ENCODE peak calls at places on chromosome 3, in four cellular contexts. One of them, this sample, is unnamed.

GRCh38 chr3:48686538-48687219 is 964 bp upstream of the NCKIPSD start:
- DNase-seq in right lobe of liver: no peak
- DNase-seq in endodermal cell: peak; percentile 59
- DNase-seq in kidney: no peak
- DNase-seq in this sample: no peak

GRCh38 chr3:76826915-76827314 is 213.0 kb upstream of the ROBO2 start:
- DNase-seq in kidney: no peak
- DNase-seq in endodermal cell: no peak
- DNase-seq in right lobe of liver: no peak
- DNase-seq in this sample: no peak

GRCh38 chr3:141524988-141525387 is 38.2 kb downstream of the RASA2 start:
- DNase-seq in right lobe of liver: no peak
- DNase-seq in endodermal cell: no peak
- DNase-seq in kidney: no peak
- DNase-seq in this sample: no peak

GRCh38 chr3:11290743-11291680 is 18.8 kb downstream of the ATG7 start:
- DNase-seq in right lobe of liver: no peak
- DNase-seq in kidney: no peak
- DNase-seq in endodermal cell: no peak
- DNase-seq in this sample: no peak

GRCh38 chr3:9878700-9879099 is 1.4 kb downstream of the CIDEC start:
- DNase-seq in endodermal cell: no peak
- DNase-seq in right lobe of liver: peak; percentile 56
- DNase-seq in kidney: no peak
- DNase-seq in this sample: no peak

GRCh38 chr3:147007736-147008245 is 398.6 kb downstream of the ZIC4 start:
- DNase-seq in right lobe of liver: no peak
- DNase-seq in kidney: no peak
- DNase-seq in endodermal cell: no peak
- DNase-seq in this sample: no peak

GRCh38 chr3:61574854-61575253 is 13.5 kb downstream of the PTPRG start:
- DNase-seq in endodermal cell: no peak
- DNase-seq in kidney: no peak
- DNase-seq in right lobe of liver: no peak
- DNase-seq in this sample: no peak

GRCh38 chr3:141875374-141875892 is 1.0 kb upstream of the ATP1B3 start:
- DNase-seq in endodermal cell: peak; percentile 93
- DNase-seq in right lobe of liver: peak; percentile 87
- DNase-seq in kidney: peak; percentile 92
- DNase-seq in this sample: peak; percentile 96

GRCh38 chr3:57105585-57105984 is 45.1 kb downstream of the SPATA12 start:
- DNase-seq in right lobe of liver: no peak
- DNase-seq in endodermal cell: no peak
- DNase-seq in kidney: no peak
- DNase-seq in this sample: no peak

GRCh38 chr3:143201870-143202269 is 82.3 kb downstream of the CHST2 start:
- DNase-seq in right lobe of liver: no peak
- DNase-seq in endodermal cell: no peak
- DNase-seq in kidney: no peak
- DNase-seq in this sample: no peak
- H3K4me1 ChIP-seq in right lobe of liver: no peaks in the 10 kb centered on the region
- H3K4me1 ChIP-seq in endodermal cell: peaks cover 15% of the 10 kb centered on the region
- H3K4me1 ChIP-seq in kidney: no peaks in the 10 kb centered on the region
- H3K4me1 ChIP-seq in this sample: peaks cover 1% of the 10 kb centered on the region

DNA sequence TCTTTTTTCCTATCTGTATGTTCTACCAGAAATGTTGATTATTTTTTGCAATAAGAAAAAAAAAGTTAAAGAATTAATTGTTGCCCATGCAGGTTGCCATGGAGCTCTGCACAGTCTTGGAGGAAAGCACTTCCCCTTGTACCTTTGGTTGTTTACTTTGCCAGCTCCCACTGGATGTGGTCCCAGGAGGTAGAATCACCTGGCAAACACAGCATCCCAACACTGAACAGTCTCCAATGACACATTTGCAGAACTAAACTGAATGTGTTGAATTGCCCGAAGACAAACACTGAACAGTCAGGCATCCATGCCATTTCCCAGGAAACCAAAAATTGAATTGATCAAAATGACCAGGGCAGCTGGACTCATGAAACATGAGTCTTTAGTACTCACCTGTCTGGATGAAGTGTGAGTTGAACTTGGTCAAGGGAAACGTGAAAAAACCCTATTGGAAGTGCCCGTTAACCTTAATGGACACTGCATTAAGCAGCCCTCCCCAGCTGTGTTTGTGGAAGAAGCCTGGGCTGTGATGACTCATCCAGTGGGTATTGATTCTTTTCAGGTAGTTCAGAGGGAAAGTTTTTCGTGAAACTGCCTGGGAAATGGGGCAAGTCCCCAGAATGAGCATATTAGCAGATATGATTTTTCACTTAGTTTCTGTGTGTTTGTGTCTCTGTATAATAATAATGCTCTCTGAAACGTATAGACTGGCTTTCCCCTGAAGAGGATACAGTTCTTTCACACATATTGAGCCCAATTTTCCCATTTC is 284.7 kb upstream of the STT3B start:
- DNase-seq in kidney: no peak
- DNase-seq in endodermal cell: peak; percentile 53
- DNase-seq in right lobe of liver: no peak
- DNase-seq in this sample: no peak
- H3K27ac ChIP-seq in kidney: no peak overlapping the region
- H3K27ac ChIP-seq in endodermal cell: no peak overlapping the region
- H3K27ac ChIP-seq in right lobe of liver: no peak overlapping the region
- H3K27ac ChIP-seq in this sample: no peak overlapping the region

DNA sequence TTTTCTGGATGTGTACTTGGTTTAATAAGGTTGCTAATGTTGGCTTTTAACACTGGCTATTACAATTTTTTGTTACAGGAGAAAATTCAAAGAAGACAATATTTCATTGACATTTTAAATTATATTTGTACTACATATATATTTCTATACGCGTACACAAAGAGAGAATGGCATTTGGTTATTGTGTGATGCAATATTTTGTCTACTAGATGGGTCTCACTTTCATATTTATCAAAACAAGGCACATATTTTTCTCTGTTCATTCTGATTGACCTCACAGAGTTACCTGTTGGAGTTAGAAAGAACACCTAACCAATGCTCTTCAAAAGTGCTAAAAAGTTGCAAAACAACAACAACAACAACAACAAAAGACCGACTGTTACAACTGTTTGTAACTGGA is 50.2 kb upstream of the VGLL3 start:
- DNase-seq in kidney: no peak
- DNase-seq in endodermal cell: no peak
- DNase-seq in right lobe of liver: no peak
- DNase-seq in this sample: no peak
- TF ChIP-seq CTCF in kidney: no peak
- TF ChIP-seq CTCF in endodermal cell: no peak
- TF ChIP-seq CTCF in right lobe of liver: no peak
- TF ChIP-seq CTCF in this sample: no peak

DNA sequence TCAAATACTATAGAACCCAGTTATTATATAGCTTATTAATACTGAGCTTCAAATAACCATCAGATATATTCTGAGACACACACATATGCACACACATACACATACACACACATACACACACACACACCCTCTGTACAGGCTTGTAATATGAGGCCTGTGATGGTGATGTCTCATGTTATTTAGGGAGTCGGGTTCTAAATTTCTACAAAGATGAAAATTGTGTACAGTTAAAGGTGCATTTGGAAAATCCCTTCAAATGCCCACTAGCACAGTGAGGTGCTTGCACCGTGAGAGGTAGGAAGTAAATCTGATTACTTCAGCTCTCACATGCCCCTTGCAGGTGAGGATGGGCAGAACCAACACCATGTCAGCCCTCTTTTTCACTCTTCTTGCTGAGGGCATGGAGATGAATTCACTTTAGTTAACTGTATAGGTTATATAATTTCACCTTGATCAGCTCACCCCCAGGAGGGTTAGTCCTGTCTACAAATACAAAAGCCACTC is 294.5 kb upstream of the PROK2 start:
- DNase-seq in endodermal cell: no peak
- DNase-seq in right lobe of liver: no peak
- DNase-seq in kidney: no peak
- DNase-seq in this sample: no peak
- H3K4me1 ChIP-seq in endodermal cell: peaks cover 6% of the 10 kb centered on the region
- H3K4me1 ChIP-seq in right lobe of liver: no peaks in the 10 kb centered on the region
- H3K4me1 ChIP-seq in kidney: no peaks in the 10 kb centered on the region
- H3K4me1 ChIP-seq in this sample: peaks cover 53% of the 10 kb centered on the region

DNA sequence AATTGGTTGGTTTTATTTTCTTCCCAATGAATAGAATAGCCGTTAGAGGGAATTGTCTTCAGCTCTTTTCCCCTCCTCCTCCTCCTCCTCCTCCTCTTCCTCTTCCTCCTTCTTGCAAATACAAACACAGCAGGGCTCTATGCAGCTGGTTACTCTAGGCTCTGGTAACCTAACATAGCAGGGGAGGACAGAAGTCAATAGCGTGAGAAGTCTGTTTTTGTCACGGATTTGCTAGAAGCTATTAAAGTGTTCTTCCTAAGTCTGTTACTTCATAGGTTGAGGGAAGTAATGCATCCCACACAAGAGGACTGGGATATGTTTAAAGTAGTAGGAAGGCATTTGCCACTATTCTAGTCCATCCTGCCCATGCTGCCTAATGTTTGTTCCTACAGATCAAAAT is 374.7 kb upstream of the TPRG1 start:
- DNase-seq in kidney: no peak
- DNase-seq in right lobe of liver: no peak
- DNase-seq in endodermal cell: no peak
- DNase-seq in this sample: no peak
- H3K27ac ChIP-seq in kidney: no peak overlapping the region
- H3K27ac ChIP-seq in right lobe of liver: no peak overlapping the region
- H3K27ac ChIP-seq in endodermal cell: no peak overlapping the region
- H3K27ac ChIP-seq in this sample: peak overlapping the region; percentile 56

GRCh38 chr3:50242778-50243551 is 7.0 kb downstream of the GNAI2 start:
- DNase-seq in endodermal cell: peak; percentile 70
- DNase-seq in kidney: peak; percentile 89
- DNase-seq in right lobe of liver: peak; percentile 77
- DNase-seq in this sample: peak; percentile 97
- TF ChIP-seq CTCF in endodermal cell: peak; percentile 30
- TF ChIP-seq CTCF in kidney: peak; percentile 1
- TF ChIP-seq CTCF in right lobe of liver: no peak
- TF ChIP-seq CTCF in this sample: no peak

GRCh38 chr3:63972987-63973386 is 50.3 kb downstream of the PSMD6 start:
- DNase-seq in right lobe of liver: no peak
- DNase-seq in endodermal cell: no peak
- DNase-seq in kidney: no peak
- DNase-seq in this sample: no peak
- H3K4me1 ChIP-seq in right lobe of liver: peaks cover 22% of the 10 kb centered on the region
- H3K4me1 ChIP-seq in endodermal cell: peaks cover 46% of the 10 kb centered on the region
- H3K4me1 ChIP-seq in kidney: peaks cover 40% of the 10 kb centered on the region
- H3K4me1 ChIP-seq in this sample: peaks cover 71% of the 10 kb centered on the region

This sample was measured in spleen.